ENCODE peak calls at places on chromosome 20, in four cellular contexts. J is WTC11, Y is HepG2, I is K562. R is an unnamed sample.

GRCh38 chr20:818001-818664 is 15.4 kb upstream of the FAM110A start:
- DNase-seq in J (no peak), Y (no peak), I (no peak), R (no peak)

GRCh38 chr20:40532103-40532502 is 156.9 kb downstream of the MAFB start:
- DNase-seq in I (peak), Y (peak), J (peak), R (no peak)

GRCh38 chr20:57457243-57457761 is 66.1 kb downstream of the RBM38 start:
- DNase-seq in Y (no peak), I (peak), J (no peak), R (no peak)

GRCh38 chr20:44026932-44027685 is 112.5 kb downstream of the TOX2 start:
- DNase-seq in I (no peak), J (no peak), Y (no peak), R (no peak)

GRCh38 chr20:38726849-38727601 is 2.7 kb downstream of the SLC32A1 start:
- DNase-seq in Y (peak), I (peak), J (peak), R (no peak)

GRCh38 chr20:38007526-38007925 is 25.7 kb downstream of the TTI1 start:
- DNase-seq in J (no peak), Y (no peak), I (no peak), R (no peak)

GRCh38 chr20:37531856-37532255 is 4.2 kb upstream of the BLCAP start:
- DNase-seq in Y (no peak), I (no peak), J (no peak), R (no peak)

GRCh38 chr20:6265204-6265904 is 142.5 kb upstream of the FERMT1 start:
- DNase-seq in Y (peak), J (no peak), I (no peak), R (no peak)

GRCh38 chr20:4601630-4602296 is 119.9 kb upstream of the PRND start:
- DNase-seq in I (no peak), Y (no peak), J (no peak), R (no peak)

GRCh38 chr20:878511-879307 is 37.4 kb downstream of the ANGPT4 start:
- DNase-seq in I (peak), J (peak), Y (no peak), R (no peak)

GRCh38 chr20:5600982-5601381 is 149.2 kb upstream of the SHLD1 start:
- DNase-seq in I (no peak), J (no peak), Y (no peak), R (no peak)

GRCh38 chr20:19256085-19256484 is 43.6 kb downstream of the SLC24A3 start:
- DNase-seq in Y (no peak), I (no peak), J (no peak), R (no peak)

GRCh38 chr20:37294262-37294981 is 5.0 kb downstream of the MANBAL start:
- DNase-seq in I (no peak), J (no peak), Y (no peak), R (no peak)

GRCh38 chr20:23509580-23509913 is 18.6 kb downstream of the CST8 start:
- DNase-seq in J (no peak), I (no peak), Y (no peak), R (no peak)

GRCh38 chr20:41133709-41134361 is 3.5 kb upstream of the PLCG1 start:
- DNase-seq in Y (no peak), J (no peak), I (peak), R (peak)

GRCh38 chr20:47591231-47591630 is 89.5 kb downstream of the NCOA3 start:
- DNase-seq in J (no peak), I (no peak), Y (no peak), R (no peak)

GRCh38 chr20:57938158-57939108 is 228.6 kb upstream of the PMEPA1 start:
- DNase-seq in J (no peak), I (no peak), Y (no peak), R (no peak)

GRCh38 chr20:8534368-8534767 is 402.3 kb downstream of the PLCB1 start:
- DNase-seq in Y (no peak), I (no peak), J (peak), R (no peak)

GRCh38 chr20:59269396-59270025 is 30.9 kb upstream of the EDN3 start:
- DNase-seq in J (no peak), I (no peak), Y (no peak), R (no peak)

GRCh38 chr20:17681741-17682102 is 320 bp downstream of the RRBP1 start:
- DNase-seq in J (no peak), I (peak), Y (no peak), R (no peak)

GRCh38 chr20:17538517-17539170 is 7.5 kb upstream of the BFSP1 start:
- DNase-seq in J (no peak), Y (no peak), I (no peak), R (peak)

GRCh38 chr20:4135385-4136077 is 120.2 kb upstream of the RNF24 start:
- DNase-seq in I (peak), Y (peak), J (no peak), R (no peak)

GRCh38 chr20:23584434-23585199 is 16.3 kb upstream of the CST9L start:
- DNase-seq in J (peak), Y (no peak), I (no peak), R (no peak)

GRCh38 chr20:17479041-17479657 is 52.0 kb downstream of the BFSP1 start:
- DNase-seq in I (no peak), J (no peak), Y (no peak), R (no peak)

GRCh38 chr20:33832113-33832853 is 21.1 kb downstream of the CHMP4B start:
- DNase-seq in J (peak), Y (no peak), I (no peak), R (no peak)

GRCh38 chr20:33569290-33570094 is 79.6 kb downstream of the CBFA2T2 start:
- DNase-seq in I (no peak), J (no peak), Y (peak), R (no peak)

GRCh38 chr20:46419882-46420281 is 13.5 kb upstream of the ELMO2 start:
- DNase-seq in I (no peak), Y (no peak), J (no peak), R (no peak)

GRCh38 chr20:12946789-12947188 is 62.0 kb upstream of the SPTLC3 start:
- DNase-seq in J (no peak), I (no peak), Y (no peak), R (no peak)

GRCh38 chr20:25706793-25707192 is 10.1 kb upstream of the ZNF337 start:
- DNase-seq in Y (no peak), I (no peak), J (no peak), R (no peak)
- TF ChIP-seq CBFB in Y (no peak), I (no peak), J (no peak), R (no peak)

GRCh38 chr20:35145141-35145564 is 2.0 kb downstream of the EDEM2 start:
- DNase-seq in Y (peak), I (peak), J (no peak), R (peak)
- TF ChIP-seq CBFB in Y (no peak), I (no peak), J (no peak), R (no peak)

DNA sequence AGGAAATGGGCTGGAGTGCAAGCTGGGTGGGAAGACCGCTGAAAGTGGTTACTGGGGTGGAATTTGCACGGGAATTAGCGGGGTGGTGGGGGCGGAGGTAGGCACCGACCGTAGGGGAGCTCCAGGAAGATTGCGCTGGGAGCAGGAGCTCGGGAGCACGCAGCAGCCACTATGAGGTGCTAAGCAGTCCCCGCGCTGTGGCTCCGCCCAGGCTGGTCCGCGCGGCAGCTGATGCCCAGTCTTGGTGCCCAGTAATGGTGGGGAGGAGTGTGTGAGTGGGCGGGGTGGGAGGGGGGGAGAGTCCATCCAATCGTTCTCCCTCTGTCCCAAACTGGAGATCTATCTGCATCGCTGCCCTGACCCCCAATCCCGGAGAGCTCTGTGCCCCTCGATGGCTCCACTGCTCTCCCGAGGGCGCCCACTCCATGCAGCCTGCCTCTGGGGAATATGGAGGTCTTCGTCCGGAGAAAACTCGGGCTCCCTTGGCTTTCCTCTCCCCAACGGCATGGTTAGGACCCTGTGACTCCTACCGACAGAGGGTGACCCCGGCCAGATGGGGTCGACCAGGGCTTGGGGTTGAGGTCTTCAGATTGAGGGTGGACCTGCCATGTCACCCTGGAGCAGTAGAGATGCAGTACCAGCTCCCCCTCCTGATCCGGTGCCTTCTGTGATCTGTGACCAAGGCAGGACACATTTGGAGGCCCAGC is 5.3 kb downstream of the TP53TG5 start:
- DNase-seq in Y (no peak), I (no peak), J (peak), R (no peak)
- TF ChIP-seq CBFB in Y (no peak), I (no peak), J (no peak), R (no peak)

GRCh38 chr20:49762940-49763766 is 49.5 kb upstream of the B4GALT5 start:
- DNase-seq in I (no peak), Y (no peak), J (no peak), R (no peak)
- TF ChIP-seq CBFB in I (no peak), Y (peak), J (no peak), R (no peak)

GRCh38 chr20:51195419-51195901 is 172.6 kb upstream of the KCNG1 start:
- DNase-seq in I (peak), J (no peak), Y (no peak), R (no peak)
- TF ChIP-seq CBFB in I (no peak), J (no peak), Y (no peak), R (no peak)

GRCh38 chr20:36148439-36148838 is 6.1 kb upstream of the EPB41L1 start:
- DNase-seq in I (no peak), J (no peak), Y (no peak), R (no peak)

GRCh38 chr20:36149012-36149411 is 5.5 kb upstream of the EPB41L1 start:
- DNase-seq in J (no peak), I (no peak), Y (no peak), R (no peak)

GRCh38 chr20:36144336-36144735 is 10.2 kb upstream of the EPB41L1 start:
- DNase-seq in J (no peak), I (no peak), Y (no peak), R (no peak)

GRCh38 chr20:36147707-36148106 is 6.8 kb upstream of the EPB41L1 start:
- DNase-seq in I (no peak), J (no peak), Y (no peak), R (no peak)

GRCh38 chr20:36145877-36146707 is 8.4 kb upstream of the EPB41L1 start:
- DNase-seq in Y (no peak), I (no peak), J (no peak), R (no peak)
- TF ChIP-seq CBFB in Y (no peak), I (no peak), J (no peak), R (no peak)

GRCh38 chr20:14883324-14883723 is 545.9 kb upstream of the FLRT3 start:
- DNase-seq in I (no peak), J (no peak), Y (no peak), R (no peak)
- TF ChIP-seq CBFB in I (no peak), J (no peak), Y (no peak), R (no peak)